ENCODE peak calls at places on chromosomes 13 and 19, in six cellular contexts. L is lower leg skin, R is ascending aorta, D is mesothelial cell of epicardium, H is ovary, G is H9. Q is an unnamed sample.

GRCh38 chr19:6423499-6424189 is 967 bp downstream of the KHSRP start:
- DNase-seq in G (peak; percentile 75), D (no peak), H (no peak), L (peak; percentile 86), R (peak; percentile 69), Q (no peak)

GRCh38 chr13:53250977-53251376 is 222.4 kb downstream of the OLFM4 start:
- DNase-seq in G (no peak), H (no peak), L (no peak), D (no peak), R (no peak), Q (no peak)

GRCh38 chr19:50607874-50608785 is 31.6 kb downstream of the SYT3 start:
- DNase-seq in L (peak; percentile 76), H (peak; percentile 56), R (peak; percentile 74), D (peak; percentile 68), G (peak; percentile 100), Q (peak; percentile 91)

GRCh38 chr19:293436-294110 is 2.4 kb upstream of the PLPP2 start:
- DNase-seq in D (no peak), H (peak; percentile 29), G (no peak), L (peak; percentile 79), R (no peak), Q (no peak)

GRCh38 chr13:110297771-110298170 is 9.2 kb downstream of the COL4A1 start:
- DNase-seq in D (no peak), R (no peak), H (no peak), G (no peak), L (no peak), Q (no peak)

GRCh38 chr13:30108216-30108912 is 199.0 kb downstream of the KATNAL1 start:
- DNase-seq in R (no peak), L (no peak), G (no peak), D (no peak), H (no peak), Q (no peak)

GRCh38 chr19:48064509-48064908 is 20.6 kb upstream of the CABP5 start:
- DNase-seq in G (peak; percentile 29), H (no peak), L (no peak), D (no peak), R (no peak), Q (no peak)

GRCh38 chr13:33109319-33109718 is 93.1 kb downstream of the KL start:
- DNase-seq in H (no peak), R (no peak), G (no peak), D (no peak), L (no peak), Q (no peak)

GRCh38 chr13:75485286-75486062 is 3.5 kb upstream of the TBC1D4 start:
- DNase-seq in L (no peak), R (no peak), D (no peak), G (no peak), H (no peak), Q (no peak)

GRCh38 chr13:19984430-19985218 is 26.1 kb downstream of the ZMYM2 start:
- DNase-seq in D (no peak), H (no peak), R (no peak), G (no peak), L (no peak), Q (no peak)

GRCh38 chr13:110458017-110458416 is 103.5 kb downstream of the RAB20 start:
- DNase-seq in R (no peak), H (no peak), L (no peak), D (no peak), G (no peak), Q (peak; percentile 61)

GRCh38 chr13:27043013-27043412 is 128.6 kb downstream of the USP12 start:
- DNase-seq in H (no peak), R (peak; percentile 72), L (no peak), D (no peak), G (no peak), Q (no peak)

GRCh38 chr19:5170329-5170745 is 170.3 kb downstream of the PTPRS start:
- DNase-seq in D (no peak), H (no peak), R (no peak), L (no peak), G (peak; percentile 76), Q (peak; percentile 49)

GRCh38 chr19:498977-499623 is 2.8 kb downstream of the MADCAM1 start:
- DNase-seq in H (no peak), L (no peak), G (peak; percentile 35), D (no peak), R (no peak), Q (no peak)

GRCh38 chr13:60690607-60691006 is 293.6 kb downstream of the TDRD3 start:
- DNase-seq in R (no peak), H (no peak), G (no peak), L (no peak), D (no peak), Q (no peak)

GRCh38 chr13:114035583-114036501 is 62.0 kb upstream of the C13orf46 start:
- DNase-seq in H (no peak), D (no peak), G (no peak), L (no peak), R (no peak), Q (no peak)

GRCh38 chr13:112686987-112687386 is 2.9 kb upstream of the ATP11A start:
- DNase-seq in H (no peak), G (peak; percentile 21), D (no peak), L (peak; percentile 69), R (peak; percentile 43), Q (peak; percentile 37)

DNA sequence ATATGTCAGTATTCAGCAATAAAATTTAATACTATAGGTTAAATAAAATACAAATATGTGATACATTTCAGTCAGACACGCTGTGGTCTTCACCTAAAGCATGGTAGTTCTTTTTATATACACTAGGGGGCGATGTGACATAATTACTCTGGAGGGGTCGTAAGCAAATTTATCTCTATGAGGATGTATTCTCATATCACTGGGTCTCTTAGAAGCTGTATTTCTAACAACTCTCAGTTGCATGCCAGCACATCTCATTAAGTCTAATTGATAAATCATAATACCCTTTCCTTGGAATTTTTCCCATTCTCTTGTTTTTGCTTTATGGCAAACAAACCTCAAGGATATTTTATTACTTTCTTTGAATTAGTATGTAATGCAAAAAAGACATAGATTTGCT is 3.9 kb upstream of the PCDH17 start:
- DNase-seq in R (no peak), D (no peak), L (no peak), G (no peak), H (no peak), Q (no peak)
- TF ChIP-seq CTCF in R (peak; percentile 45), D (peak; percentile 90), L (no peak), G (peak; percentile 84), H (no peak), Q (peak; percentile 45)

GRCh38 chr19:58558066-58558622 is at the start of gene UBE2M:
- DNase-seq in H (peak; percentile 83), G (peak; percentile 66), D (no peak), L (peak; percentile 94), R (peak; percentile 85), Q (peak; percentile 93)

GRCh38 chr19:58559275-58560006 is 1.0 kb upstream of the UBE2M start:
- DNase-seq in L (peak; percentile 97), R (peak; percentile 95), D (peak; percentile 64), H (peak; percentile 93), G (peak; percentile 95), Q (peak; percentile 97)

GRCh38 chr19:58560007-58560887 is 1.8 kb upstream of the UBE2M start:
- DNase-seq in D (no peak), L (peak; percentile 86), H (peak; percentile 53), R (no peak), G (no peak), Q (peak; percentile 63)

GRCh38 chr19:58557253-58558065 is 952 bp downstream of the UBE2M start:
- DNase-seq in H (peak; percentile 43), R (no peak), G (no peak), D (no peak), L (peak; percentile 78), Q (peak; percentile 73)

DNA sequence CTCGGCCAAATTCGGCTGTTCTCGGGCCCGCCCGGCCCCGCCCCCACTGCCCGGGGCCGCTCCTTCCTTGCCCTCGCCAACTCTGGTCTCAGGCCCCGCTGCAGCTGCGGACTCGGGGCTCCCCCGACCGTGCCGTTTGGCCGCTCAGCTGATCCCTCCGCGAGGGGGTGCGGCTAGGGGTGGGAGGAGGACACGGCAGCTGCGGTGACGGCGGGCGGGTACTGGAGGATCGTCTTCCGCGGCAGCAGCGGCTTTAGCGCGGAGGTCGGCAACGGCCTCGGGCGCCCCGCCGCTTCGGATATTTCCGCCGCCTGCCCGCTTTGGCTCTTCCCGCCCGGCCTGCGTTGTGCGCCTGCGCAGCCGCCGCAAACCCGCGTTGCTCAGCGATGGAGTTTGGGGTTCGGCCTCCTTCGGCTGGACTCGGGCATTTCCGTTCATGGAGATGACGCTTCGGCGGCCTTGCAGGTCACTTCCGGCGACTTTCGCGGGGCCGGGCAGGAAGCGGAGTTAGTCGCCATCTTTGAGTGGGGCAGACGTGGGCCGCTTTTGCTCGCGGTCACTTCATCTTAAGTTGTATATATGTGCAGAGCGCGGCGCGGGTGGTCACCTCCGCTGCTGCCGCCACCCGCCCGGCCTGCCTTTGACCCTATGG is 338 bp upstream of the UBE2M start:
- DNase-seq in R (peak; percentile 99), H (peak; percentile 100), L (peak; percentile 100), D (peak; percentile 99), G (peak; percentile 99), Q (peak; percentile 100)
- TF ChIP-seq CTCF in R (no peak), H (no peak), L (no peak), D (no peak), G (no peak), Q (no peak)

DNA sequence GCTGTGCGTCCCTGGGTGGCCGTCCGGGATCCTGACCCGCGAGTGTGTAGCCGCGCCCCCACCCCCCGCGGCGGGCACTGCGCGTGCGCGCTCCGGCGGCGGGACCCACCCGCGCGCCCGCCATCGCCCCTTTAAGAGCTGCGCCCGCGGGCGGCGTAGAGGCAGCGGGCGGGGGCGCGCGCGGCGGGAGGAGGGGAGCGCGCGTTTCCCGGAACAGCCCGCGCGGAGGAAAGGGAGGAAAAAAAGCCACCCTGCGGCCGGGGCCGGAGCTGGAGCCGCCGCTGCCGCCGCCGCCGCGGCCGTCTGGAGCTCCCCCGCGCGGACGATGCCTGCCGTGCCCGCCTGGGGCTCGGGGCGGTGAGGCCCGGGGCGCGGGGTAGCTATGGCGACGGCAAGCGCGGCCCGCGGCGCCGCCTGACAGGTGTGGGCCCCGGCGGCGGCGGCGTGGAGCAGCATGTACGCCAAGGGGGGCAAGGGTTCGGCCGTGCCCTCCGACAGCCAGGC is at the start of gene SSBP4:
- DNase-seq in L (no peak), D (peak; percentile 71), R (peak; percentile 86), G (no peak), H (peak; percentile 88), Q (peak; percentile 92)
- TF ChIP-seq CTCF in L (no peak), D (no peak), R (no peak), G (peak; percentile 48), H (no peak), Q (peak; percentile 33)

GRCh38 chr19:49167857-49168409 is 10.3 kb downstream of the TRPM4 start:
- DNase-seq in G (no peak), L (no peak), D (no peak), R (no peak), H (no peak), Q (peak; percentile 61)

GRCh38 chr19:49165111-49165750 is 7.6 kb downstream of the TRPM4 start:
- DNase-seq in D (no peak), G (no peak), H (no peak), R (peak; percentile 82), L (no peak), Q (no peak)

GRCh38 chr19:49161987-49162386 is 4.4 kb downstream of the TRPM4 start:
- DNase-seq in H (no peak), L (no peak), G (no peak), R (no peak), D (no peak), Q (no peak)

GRCh38 chr19:49168421-49168820 is 10.8 kb downstream of the TRPM4 start:
- DNase-seq in R (no peak), L (no peak), D (no peak), H (no peak), G (no peak), Q (peak; percentile 55)

DNA sequence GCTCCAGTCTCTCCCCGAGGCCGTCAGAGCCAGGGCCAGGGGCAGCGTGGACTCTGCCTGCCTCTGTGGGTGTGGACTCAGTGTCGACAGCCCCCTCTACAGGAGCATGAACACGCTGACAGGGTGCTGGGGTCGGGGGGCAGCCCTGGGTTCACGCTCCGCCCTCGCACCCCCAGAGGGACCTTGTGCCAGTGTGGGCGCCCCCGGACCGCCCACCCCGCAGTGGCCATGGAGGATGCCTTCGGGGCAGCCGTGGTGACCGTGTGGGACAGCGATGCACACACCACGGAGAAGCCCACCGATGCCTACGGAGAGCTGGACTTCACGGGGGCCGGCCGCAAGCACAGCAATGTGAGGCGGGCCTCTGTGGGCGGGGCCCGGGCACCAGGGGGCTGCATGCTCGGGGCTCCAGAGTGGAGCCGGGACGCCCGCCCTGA is 8.3 kb downstream of the TRPM4 start:
- DNase-seq in L (no peak), H (no peak), R (no peak), G (peak; percentile 46), D (no peak), Q (no peak)
- TF ChIP-seq CTCF in L (no peak), H (no peak), R (peak; percentile 19), G (peak; percentile 38), D (no peak), Q (no peak)